ENCODE peak calls at places on chromosomes 5 and 9, in eight cellular contexts. V is tibial nerve, E is NCI-H1694 treated with DMSO at 0.1 percent for 48 hours, L is GM10248, D is M059J, B is GM12892, H is OCI-LY7, A is midbrain. Y is an unnamed sample.

GRCh38 chr9:83166369-83166768 is 103.4 kb upstream of the RASEF start:
- DNase-seq in V (no peak), E (no peak), L (no peak), D (peak), B (no peak), H (no peak), A (no peak), Y (no peak)

GRCh38 chr9:38208206-38208901 is 139.3 kb upstream of the SHB start:
- DNase-seq in V (no peak), E (no peak), L (no peak), D (no peak), B (no peak), H (no peak), A (no peak), Y (no peak)

GRCh38 chr9:24487250-24487861 is 58.3 kb downstream of the IZUMO3 start:
- DNase-seq in V (no peak), E (no peak), L (no peak), D (peak), B (no peak), H (no peak), A (no peak), Y (no peak)

GRCh38 chr9:115202960-115203751 is 85.2 kb upstream of the TNC start:
- DNase-seq in V (no peak), E (no peak), L (no peak), D (peak), B (no peak), H (no peak), A (no peak), Y (no peak)

GRCh38 chr5:93423333-93423714 is 157.7 kb downstream of the NR2F1-AS1 start:
- DNase-seq in V (no peak), E (no peak), L (no peak), D (no peak), B (no peak), H (no peak), A (no peak), Y (no peak)

GRCh38 chr5:131386779-131387178 is 122.9 kb downstream of the CDC42SE2 start:
- DNase-seq in V (no peak), E (no peak), L (no peak), D (peak), B (no peak), H (no peak), A (no peak), Y (no peak)

GRCh38 chr5:176793736-176794135 is 16.6 kb upstream of the UNC5A start:
- DNase-seq in V (no peak), E (no peak), L (no peak), D (peak), B (no peak), H (no peak), A (no peak), Y (no peak)

GRCh38 chr9:89743576-89744254 is 138.9 kb downstream of the GADD45G start:
- DNase-seq in V (no peak), E (no peak), L (peak), D (no peak), B (no peak), H (peak), A (no peak), Y (no peak)

GRCh38 chr9:130607640-130608420 is 28.5 kb downstream of the FUBP3 start:
- DNase-seq in V (no peak), E (no peak), L (no peak), D (peak), B (no peak), H (no peak), A (no peak), Y (no peak)

GRCh38 chr9:79617395-79617794 is 45.6 kb downstream of the TLE4 start:
- DNase-seq in V (peak), E (no peak), L (no peak), D (peak), B (no peak), H (no peak), A (no peak), Y (no peak)

GRCh38 chr9:91101598-91102168 is 260.0 kb downstream of the AUH start:
- DNase-seq in V (no peak), E (no peak), L (peak), D (no peak), B (no peak), H (peak), A (no peak), Y (no peak)

GRCh38 chr9:119458068-119458467 is 88.8 kb upstream of the BRINP1 start:
- DNase-seq in V (no peak), E (peak), L (no peak), D (no peak), B (no peak), H (no peak), A (no peak), Y (peak)

GRCh38 chr5:170262061-170262764 is 29.4 kb downstream of the C5orf58 start:
- DNase-seq in V (no peak), E (no peak), L (no peak), D (no peak), B (no peak), H (no peak), A (no peak), Y (no peak)

GRCh38 chr5:1161832-1162229 is 39.6 kb upstream of the SLC6A19 start:
- DNase-seq in V (peak), E (no peak), L (no peak), D (peak), B (no peak), H (no peak), A (peak), Y (peak)

GRCh38 chr5:146878471-146879172 is at the start of gene PPP2R2B:
- DNase-seq in V (no peak), E (peak), L (peak), D (peak), B (no peak), H (no peak), A (peak), Y (peak)

GRCh38 chr9:18666987-18667772 is 193.2 kb downstream of the ADAMTSL1 start:
- DNase-seq in V (no peak), E (no peak), L (no peak), D (peak), B (no peak), H (no peak), A (no peak), Y (no peak)

GRCh38 chr5:88952344-88952743 is 69.4 kb upstream of the MEF2C start:
- DNase-seq in V (no peak), E (no peak), L (no peak), D (peak), B (no peak), H (peak), A (no peak), Y (no peak)

GRCh38 chr5:10283927-10284635 is 23.6 kb downstream of the CMBL start:
- DNase-seq in V (peak), E (peak), L (peak), D (peak), B (peak), H (peak), A (peak), Y (peak)

GRCh38 chr9:127898433-127899199 is 787 bp downstream of the ST6GALNAC6 start:
- DNase-seq in V (no peak), E (no peak), L (peak), D (peak), B (no peak), H (peak), A (no peak), Y (no peak)

GRCh38 chr9:131407717-131408195 is 13.9 kb downstream of the PRRC2B start:
- DNase-seq in V (no peak), E (no peak), L (no peak), D (peak), B (no peak), H (no peak), A (peak), Y (no peak)

GRCh38 chr5:106862450-106863193 is 808.1 kb downstream of the EFNA5 start:
- DNase-seq in V (no peak), E (no peak), L (no peak), D (peak), B (no peak), H (no peak), A (no peak), Y (no peak)

GRCh38 chr9:125444166-125444565 is 182.5 kb downstream of the GAPVD1 start:
- DNase-seq in V (no peak), E (no peak), L (no peak), D (no peak), B (no peak), H (no peak), A (no peak), Y (no peak)

GRCh38 chr9:92609142-92609500 is 60.8 kb downstream of the IPPK start:
- DNase-seq in V (no peak), E (peak), L (no peak), D (no peak), B (no peak), H (no peak), A (no peak), Y (peak)

GRCh38 chr9:125521462-125522327 is 185.3 kb downstream of the MAPKAP1 start:
- DNase-seq in V (no peak), E (no peak), L (peak), D (peak), B (no peak), H (peak), A (no peak), Y (no peak)

GRCh38 chr9:30476826-30477225 is 1907.6 kb upstream of the ACO1 start:
- DNase-seq in V (no peak), E (no peak), L (no peak), D (no peak), B (no peak), H (no peak), A (no peak), Y (no peak)

GRCh38 chr5:141349917-141350619 is at the start of gene PCDHGB1:
- DNase-seq in V (no peak), E (peak), L (peak), D (peak), B (no peak), H (peak), A (peak), Y (no peak)

GRCh38 chr5:472076-472655 is 29.2 kb downstream of the EXOC3 start:
- DNase-seq in V (no peak), E (no peak), L (no peak), D (no peak), B (no peak), H (no peak), A (no peak), Y (peak)

GRCh38 chr5:78004559-78004958 is 228.4 kb upstream of the TBCA start:
- DNase-seq in V (no peak), E (no peak), L (no peak), D (no peak), B (no peak), H (no peak), A (no peak), Y (no peak)

Y was measured in putamen.